ENCODE peak calls at places on chromosomes 5 and 9, in four cellular contexts. L is endothelial cell, T is hypothalamus, N is GM20000. J is an unnamed sample.

GRCh38 chr5:142316051-142316450 is 8.8 kb downstream of the SPRY4 start:
- DNase-seq in L (no peak), T (no peak), N (no peak), J (no peak)

GRCh38 chr5:57841671-57842375 is 359.2 kb upstream of the ACTBL2 start:
- DNase-seq in L (peak), T (no peak), N (no peak), J (peak)

GRCh38 chr5:37043693-37044092 is 167.1 kb downstream of the NIPBL start:
- DNase-seq in L (no peak), T (no peak), N (no peak), J (no peak)

GRCh38 chr5:78641060-78641474 is 7.5 kb downstream of the LHFPL2 start:
- DNase-seq in L (no peak), T (no peak), N (no peak), J (no peak)

GRCh38 chr9:79603222-79603925 is 31.6 kb downstream of the TLE4 start:
- DNase-seq in L (no peak), T (no peak), N (no peak), J (no peak)

GRCh38 chr5:77358566-77359205 is 133.4 kb downstream of the WDR41 start:
- DNase-seq in L (no peak), T (no peak), N (no peak), J (no peak)

GRCh38 chr5:14216902-14217301 is 73.8 kb downstream of the TRIO start:
- DNase-seq in L (no peak), T (no peak), N (no peak), J (no peak)

GRCh38 chr9:112310826-112311225 is 22.6 kb downstream of the PTBP3 start:
- DNase-seq in L (no peak), T (no peak), N (no peak), J (no peak)

GRCh38 chr9:132881826-132882225 is 3.1 kb downstream of the SPACA9 start:
- DNase-seq in L (no peak), T (no peak), N (no peak), J (no peak)

GRCh38 chr5:123814796-123815479 is 303.0 kb downstream of the CSNK1G3 start:
- DNase-seq in L (no peak), T (no peak), N (no peak), J (no peak)

GRCh38 chr9:33466565-33467495 is 6.9 kb downstream of the NOL6 start:
- DNase-seq in L (peak), T (no peak), N (peak), J (peak)

GRCh38 chr9:131277673-131278420 is 1.5 kb upstream of the FAM78A start:
- DNase-seq in L (peak), T (peak), N (peak), J (peak)

GRCh38 chr5:7394889-7395431 is 978 bp upstream of the ADCY2 start:
- DNase-seq in L (peak), T (no peak), N (no peak), J (peak)

GRCh38 chr9:76799481-76799880 is 35.2 kb downstream of the PCA3 start:
- DNase-seq in L (no peak), T (no peak), N (no peak), J (no peak)

GRCh38 chr9:34254141-34254913 is 74.7 kb downstream of the KIF24 start:
- DNase-seq in L (no peak), T (no peak), N (no peak), J (no peak)

GRCh38 chr5:14595189-14595588 is 13.6 kb downstream of the OTULINL start:
- DNase-seq in L (no peak), T (no peak), N (peak), J (no peak)

GRCh38 chr9:135163023-135163780 is 75.7 kb downstream of the OLFM1 start:
- DNase-seq in L (no peak), T (no peak), N (no peak), J (no peak)

GRCh38 chr5:119323630-119324000 is 32.2 kb upstream of the TNFAIP8 start:
- DNase-seq in L (no peak), T (no peak), N (no peak), J (no peak)

GRCh38 chr5:172632346-172633092 is 8.5 kb upstream of the NEURL1B start:
- DNase-seq in L (no peak), T (no peak), N (no peak), J (no peak)

GRCh38 chr5:168747987-168748777 is 169.0 kb upstream of the PANK3 start:
- DNase-seq in L (peak), T (no peak), N (peak), J (peak)

GRCh38 chr5:62600560-62601252 is 22.1 kb downstream of the LRRC70 start:
- DNase-seq in L (no peak), T (no peak), N (no peak), J (no peak)

GRCh38 chr9:123368023-123368422 is 12.0 kb downstream of the CRB2 start:
- DNase-seq in L (no peak), T (no peak), N (no peak), J (no peak)

GRCh38 chr5:170315154-170315553 is 17.6 kb upstream of the LCP2 start:
- DNase-seq in L (no peak), T (peak), N (no peak), J (no peak)

GRCh38 chr5:69368458-69369368 is 607 bp downstream of the AK6 start:
- DNase-seq in L (peak), T (no peak), N (no peak), J (no peak)

GRCh38 chr9:87718852-87719612 is 6.9 kb upstream of the CTSL start:
- DNase-seq in L (no peak), T (no peak), N (no peak), J (no peak)

GRCh38 chr9:137534256-137535119 is 15.7 kb downstream of the PNPLA7 start:
- DNase-seq in L (no peak), T (no peak), N (peak), J (no peak)

GRCh38 chr9:97984188-97985057 is 1.3 kb downstream of the ANP32B start:
- DNase-seq in L (peak), T (peak), N (peak), J (peak)

GRCh38 chr5:156314416-156314815 is 12.5 kb upstream of the SGCD start:
- DNase-seq in L (no peak), T (no peak), N (no peak), J (no peak)

GRCh38 chr5:149264432-149265069 is 7.1 kb upstream of the AFAP1L1 start:
- DNase-seq in L (peak), T (no peak), N (peak), J (peak)

GRCh38 chr5:171953860-171954701 is 52.4 kb downstream of the FBXW11 start:
- DNase-seq in L (no peak), T (no peak), N (no peak), J (no peak)

GRCh38 chr5:142545653-142546322 is 140.1 kb downstream of the FGF1 start:
- DNase-seq in L (no peak), T (no peak), N (no peak), J (no peak)

GRCh38 chr9:112437406-112437805 is 49.2 kb upstream of the KIAA1958 start:
- DNase-seq in L (no peak), T (no peak), N (no peak), J (no peak)

GRCh38 chr5:96893342-96893741 is 17.0 kb downstream of the ERAP2 start:
- DNase-seq in L (no peak), T (no peak), N (no peak), J (no peak)

GRCh38 chr9:110047232-110047954 is 160.6 kb downstream of the C9orf152 start:
- DNase-seq in L (no peak), T (no peak), N (peak), J (no peak)

GRCh38 chr9:98006127-98006796 is 23.1 kb downstream of the ANP32B start:
- DNase-seq in L (no peak), T (no peak), N (no peak), J (no peak)

GRCh38 chr5:120516799-120517198 is 52.7 kb downstream of the PRR16 start:
- DNase-seq in L (no peak), T (no peak), N (no peak), J (no peak)

GRCh38 chr5:156036640-156037039 is 290.3 kb upstream of the SGCD start:
- DNase-seq in L (no peak), T (no peak), N (no peak), J (no peak)

GRCh38 chr5:84274585-84275468 is 109.9 kb downstream of the EDIL3 start:
- DNase-seq in L (peak), T (no peak), N (peak), J (no peak)